ENCODE peak calls at places on chromosomes 11 and 22, in five cellular contexts. U is hypothalamus, Z is GDM1, E is GM23248, A is right atrium auricular region. S is an unnamed sample.

GRCh38 chr11:68803766-68804165 is 38.0 kb downstream of the CPT1A start:
- DNase-seq in U (no peak), Z (no peak), E (no peak), A (no peak), S (no peak)

GRCh38 chr11:65530157-65530496 is 5.2 kb downstream of the SCYL1 start:
- DNase-seq in U (no peak), Z (no peak), E (peak), A (no peak), S (no peak)

GRCh38 chr11:43381802-43382201 is 23.1 kb downstream of the TTC17 start:
- DNase-seq in U (no peak), Z (no peak), E (no peak), A (no peak), S (no peak)

GRCh38 chr22:35590634-35591295 is 26.4 kb downstream of the MB start:
- DNase-seq in U (no peak), Z (no peak), E (no peak), A (no peak), S (no peak)

GRCh38 chr11:122430490-122430889 is 225.0 kb upstream of the UBASH3B start:
- DNase-seq in U (no peak), Z (no peak), E (no peak), A (peak), S (no peak)

GRCh38 chr22:48250286-48250895 is 1487.9 kb downstream of the TBC1D22A start:
- DNase-seq in U (no peak), Z (no peak), E (no peak), A (no peak), S (no peak)

GRCh38 chr11:56271092-56271491 is 2.9 kb upstream of the OR5T1 start:
- DNase-seq in U (no peak), Z (no peak), E (no peak), A (no peak), S (peak)

GRCh38 chr22:43171019-43171491 is 15.9 kb downstream of the TTLL12 start:
- DNase-seq in U (no peak), Z (no peak), E (no peak), A (no peak), S (no peak)

GRCh38 chr22:37313376-37314314 is 31.3 kb downstream of the CYTH4 start:
- DNase-seq in U (no peak), Z (no peak), E (peak), A (no peak), S (peak)

GRCh38 chr11:111718436-111719325 is 47.5 kb downstream of the PPP2R1B start:
- DNase-seq in U (no peak), Z (no peak), E (peak), A (no peak), S (peak)

GRCh38 chr11:125995313-125995712 is 49.5 kb downstream of the VSIG10L2 start:
- DNase-seq in U (no peak), Z (no peak), E (peak), A (no peak), S (no peak)

GRCh38 chr11:67254768-67255167 is 11.5 kb upstream of the GRK2 start:
- DNase-seq in U (no peak), Z (no peak), E (no peak), A (no peak), S (no peak)

GRCh38 chr22:22392131-22392530 is 116.4 kb downstream of the ZNF280B start:
- DNase-seq in U (no peak), Z (no peak), E (no peak), A (peak), S (no peak)

GRCh38 chr11:78061921-78062311 is 1.7 kb upstream of the THRSP start:
- DNase-seq in U (no peak), Z (no peak), E (no peak), A (no peak), S (peak)

GRCh38 chr22:17217179-17217578 is 2.1 kb downstream of the ADA2 start:
- DNase-seq in U (no peak), Z (no peak), E (no peak), A (no peak), S (no peak)

GRCh38 chr11:10699072-10699471 is 5.5 kb upstream of the IRAG1 start:
- DNase-seq in U (no peak), Z (no peak), E (peak), A (no peak), S (no peak)

GRCh38 chr11:6911946-6912345 is 8.9 kb upstream of the OR2D3 start:
- DNase-seq in U (no peak), Z (no peak), E (peak), A (no peak), S (peak)

GRCh38 chr11:6357222-6357621 is 33.1 kb upstream of the SMPD1 start:
- DNase-seq in U (no peak), Z (no peak), E (peak), A (peak), S (peak)

GRCh38 chr11:133845413-133845812 is at the start of gene SPATA19:
- DNase-seq in U (no peak), Z (no peak), E (no peak), A (no peak), S (no peak)

GRCh38 chr22:18056161-18056666 is 21.6 kb upstream of the PEX26 start:
- DNase-seq in U (peak), Z (no peak), E (peak), A (no peak), S (peak)

GRCh38 chr11:64244107-64244506 is 2.6 kb downstream of the PPP1R14B start:
- DNase-seq in U (no peak), Z (no peak), E (no peak), A (no peak), S (no peak)

GRCh38 chr22:46041642-46042041 is 64.7 kb upstream of the WNT7B start:
- DNase-seq in U (no peak), Z (no peak), E (no peak), A (no peak), S (no peak)

GRCh38 chr11:17979770-17980371 is 33.0 kb downstream of the SERGEF start:
- DNase-seq in U (no peak), Z (no peak), E (peak), A (no peak), S (peak)

S was measured in epithelial cell of esophagus.